ENCODE peak calls at places on chromosome 4, in five cellular contexts. S, O, U, V and A are unnamed samples.

GRCh38 chr4:159048166-159048886 is 54.6 kb upstream of the RAPGEF2 start:
- DNase-seq in S (peak; percentile 32), O (peak; percentile 63), U (peak; percentile 84), V (no peak), A (no peak)

GRCh38 chr4:184039963-184040383 is 134.9 kb downstream of the STOX2 start:
- DNase-seq in S (peak; percentile 26), O (peak; percentile 62), U (no peak), V (no peak), A (no peak)

GRCh38 chr4:17098401-17098800 is 200.0 kb upstream of the LDB2 start:
- DNase-seq in S (no peak), O (no peak), U (no peak), V (no peak), A (no peak)

GRCh38 chr4:176238157-176238608 is 30.8 kb downstream of the ASB5 start:
- DNase-seq in S (no peak), O (no peak), U (no peak), V (no peak), A (no peak)

GRCh38 chr4:148757171-148757570 is 315.0 kb upstream of the NR3C2 start:
- DNase-seq in S (no peak), O (no peak), U (no peak), V (no peak), A (no peak)

GRCh38 chr4:124018383-124019317 is 622.1 kb downstream of the SPRY1 start:
- DNase-seq in S (no peak), O (peak; percentile 6), U (peak; percentile 12), V (no peak), A (peak; percentile 33)

GRCh38 chr4:104066533-104066932 is 346.7 kb upstream of the TACR3 start:
- DNase-seq in S (no peak), O (peak; percentile 1), U (no peak), V (no peak), A (no peak)

GRCh38 chr4:124030038-124030638 is 633.5 kb downstream of the SPRY1 start:
- DNase-seq in S (no peak), O (no peak), U (no peak), V (no peak), A (no peak)

GRCh38 chr4:169184686-169185085 is 86.1 kb downstream of the SH3RF1 start:
- DNase-seq in S (no peak), O (no peak), U (no peak), V (no peak), A (no peak)

GRCh38 chr4:76197971-76198410 is 15.6 kb downstream of the SCARB2 start:
- DNase-seq in S (no peak), O (no peak), U (no peak), V (no peak), A (no peak)

GRCh38 chr4:76198411-76199237 is 15.0 kb downstream of the SCARB2 start:
- DNase-seq in S (no peak), O (peak; percentile 34), U (no peak), V (no peak), A (peak; percentile 87)

GRCh38 chr4:76199664-76200211 is 13.9 kb downstream of the SCARB2 start:
- DNase-seq in S (peak; percentile 40), O (peak; percentile 72), U (no peak), V (no peak), A (peak; percentile 81)

GRCh38 chr4:76203541-76203940 is 10.1 kb downstream of the SCARB2 start:
- DNase-seq in S (no peak), O (no peak), U (no peak), V (no peak), A (no peak)

GRCh38 chr4:76200771-76201224 is 12.8 kb downstream of the SCARB2 start:
- DNase-seq in S (no peak), O (no peak), U (peak; percentile 77), V (no peak), A (no peak)
- TF ChIP-seq CREB1 in S (no peak), O (no peak), U (peak; percentile 73), V (no peak), A (peak; percentile 50)

GRCh38 chr4:8577972-8578371 is 2.2 kb upstream of the GPR78 start:
- DNase-seq in S (no peak), O (no peak), U (no peak), V (no peak), A (no peak)
- TF ChIP-seq CREB1 in S (no peak), O (no peak), U (no peak), V (no peak), A (no peak)

GRCh38 chr4:140188975-140189374 is 35.0 kb upstream of the MAML3 start:
- DNase-seq in S (no peak), O (no peak), U (no peak), V (no peak), A (no peak)

GRCh38 chr4:140185725-140186124 is 31.7 kb upstream of the MAML3 start:
- DNase-seq in S (no peak), O (no peak), U (no peak), V (no peak), A (no peak)

GRCh38 chr4:140187316-140187695 is 33.3 kb upstream of the MAML3 start:
- DNase-seq in S (no peak), O (no peak), U (no peak), V (no peak), A (no peak)

GRCh38 chr4:140189846-140190245 is 35.9 kb upstream of the MAML3 start:
- DNase-seq in S (no peak), O (no peak), U (no peak), V (no peak), A (no peak)

GRCh38 chr4:140186651-140187315 is 32.8 kb upstream of the MAML3 start:
- DNase-seq in S (no peak), O (no peak), U (no peak), V (no peak), A (no peak)
- TF ChIP-seq CREB1 in S (no peak), O (no peak), U (no peak), V (no peak), A (no peak)

GRCh38 chr4:7306021-7306420 is 113.7 kb downstream of the SORCS2 start:
- DNase-seq in S (no peak), O (no peak), U (no peak), V (no peak), A (no peak)

GRCh38 chr4:7306566-7306965 is 114.2 kb downstream of the SORCS2 start:
- DNase-seq in S (no peak), O (no peak), U (no peak), V (no peak), A (no peak)

GRCh38 chr4:7303561-7303960 is 111.2 kb downstream of the SORCS2 start:
- DNase-seq in S (no peak), O (no peak), U (no peak), V (no peak), A (no peak)

GRCh38 chr4:7302781-7303180 is 110.4 kb downstream of the SORCS2 start:
- DNase-seq in S (no peak), O (no peak), U (no peak), V (no peak), A (no peak)

DNA sequence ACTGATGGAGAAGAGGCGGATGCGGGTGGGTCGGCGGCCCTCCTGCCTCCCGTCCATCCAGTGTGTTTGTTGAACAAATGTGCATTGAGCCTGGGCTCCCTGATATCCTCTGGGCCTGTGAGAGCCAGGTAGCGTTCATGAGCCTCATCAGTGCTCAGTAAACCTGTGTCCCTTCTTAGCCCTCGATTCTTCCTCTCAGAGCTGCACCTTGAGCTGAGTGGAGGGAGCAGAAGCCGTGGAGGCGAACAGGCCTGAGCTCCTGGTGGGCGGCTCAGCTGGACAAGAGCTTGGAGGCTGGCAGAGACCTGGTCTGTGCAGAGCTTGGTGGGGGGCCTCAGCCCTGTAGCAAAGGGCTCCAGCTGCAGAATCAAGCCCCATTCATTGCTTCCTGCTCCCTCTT is 112.1 kb downstream of the SORCS2 start:
- DNase-seq in S (no peak), O (no peak), U (no peak), V (no peak), A (no peak)
- TF ChIP-seq CREB1 in S (no peak), O (no peak), U (no peak), V (no peak), A (no peak)

GRCh38 chr4:154466336-154466735 is 25.3 kb downstream of the DCHS2 start:
- DNase-seq in S (no peak), O (peak; percentile 73), U (no peak), V (no peak), A (no peak)

GRCh38 chr4:154467886-154468285 is 23.7 kb downstream of the DCHS2 start:
- DNase-seq in S (no peak), O (no peak), U (no peak), V (no peak), A (no peak)

GRCh38 chr4:154464654-154465053 is 26.9 kb downstream of the DCHS2 start:
- DNase-seq in S (no peak), O (no peak), U (no peak), V (no peak), A (no peak)

GRCh38 chr4:154471032-154471431 is 20.6 kb downstream of the DCHS2 start:
- DNase-seq in S (no peak), O (no peak), U (no peak), V (no peak), A (peak; percentile 20)

GRCh38 chr4:154465085-154465484 is 26.5 kb downstream of the DCHS2 start:
- DNase-seq in S (no peak), O (no peak), U (no peak), V (no peak), A (no peak)
- TF ChIP-seq CREB1 in S (no peak), O (no peak), U (no peak), V (no peak), A (no peak)

GRCh38 chr4:59655996-59656395 is 1544.1 kb upstream of the ADGRL3 start:
- DNase-seq in S (no peak), O (no peak), U (no peak), V (no peak), A (no peak)
- TF ChIP-seq CREB1 in S (no peak), O (no peak), U (no peak), V (no peak), A (no peak)

DNA sequence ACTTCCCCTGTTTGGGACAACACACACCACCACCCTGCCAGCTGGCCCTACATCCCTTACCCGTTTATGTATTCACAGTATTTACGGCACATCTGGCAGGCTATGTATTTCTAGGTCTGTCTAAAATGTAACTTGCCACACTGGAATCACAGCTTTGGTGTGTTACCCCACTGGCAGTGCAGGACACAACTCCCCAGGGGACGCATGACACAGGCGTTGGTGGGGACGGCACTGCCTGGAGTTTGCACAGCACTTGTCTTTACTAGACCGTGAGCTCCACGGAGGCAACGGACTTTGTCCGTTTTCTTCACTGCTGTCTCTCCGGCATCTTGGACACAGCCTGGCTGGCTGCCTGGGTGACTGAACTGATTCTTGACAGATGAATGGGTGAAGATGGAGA is 22.7 kb downstream of the CRMP1 start:
- DNase-seq in S (no peak), O (no peak), U (no peak), V (no peak), A (no peak)
- TF ChIP-seq CREB1 in S (no peak), O (no peak), U (no peak), V (no peak), A (no peak)

GRCh38 chr4:51859476-51860032 is 16.6 kb downstream of the DCUN1D4 start:
- DNase-seq in S (no peak), O (no peak), U (no peak), V (no peak), A (no peak)
- TF ChIP-seq CREB1 in S (no peak), O (no peak), U (no peak), V (no peak), A (no peak)